ENCODE peak calls at places on chromosomes 7 and 10, in six cellular contexts. One of them, this sample, is unnamed.

GRCh38 chr7:32890010-32890552 is 1.5 kb downstream of the KBTBD2 start:
- DNase-seq in ascending aorta: no peak
- DNase-seq in nephron progenitor cell: no peak
- DNase-seq in sigmoid colon: no peak
- DNase-seq in fibroblast of villous mesenchyme: peak; percentile 71
- DNase-seq in coronary artery: no peak
- DNase-seq in this sample: peak; percentile 57

GRCh38 chr7:19404912-19405329 is 259.7 kb upstream of the FERD3L start:
- DNase-seq in ascending aorta: no peak
- DNase-seq in nephron progenitor cell: no peak
- DNase-seq in sigmoid colon: no peak
- DNase-seq in fibroblast of villous mesenchyme: peak; percentile 98
- DNase-seq in coronary artery: no peak
- DNase-seq in this sample: peak; percentile 95

GRCh38 chr10:83880252-83880791 is 259.0 kb upstream of the GHITM start:
- DNase-seq in ascending aorta: no peak
- DNase-seq in nephron progenitor cell: no peak
- DNase-seq in sigmoid colon: no peak
- DNase-seq in fibroblast of villous mesenchyme: no peak
- DNase-seq in coronary artery: no peak
- DNase-seq in this sample: no peak

GRCh38 chr10:126156012-126156411 is 232.3 kb downstream of the ADAM12 start:
- DNase-seq in ascending aorta: no peak
- DNase-seq in nephron progenitor cell: no peak
- DNase-seq in sigmoid colon: no peak
- DNase-seq in fibroblast of villous mesenchyme: no peak
- DNase-seq in coronary artery: no peak
- DNase-seq in this sample: no peak

GRCh38 chr10:10903620-10904019 is 114.1 kb upstream of the CELF2 start:
- DNase-seq in ascending aorta: no peak
- DNase-seq in nephron progenitor cell: no peak
- DNase-seq in sigmoid colon: no peak
- DNase-seq in fibroblast of villous mesenchyme: no peak
- DNase-seq in coronary artery: no peak
- DNase-seq in this sample: no peak

GRCh38 chr10:71860243-71861029 is 9.4 kb upstream of the PSAP start:
- DNase-seq in ascending aorta: peak; percentile 97
- DNase-seq in nephron progenitor cell: peak; percentile 51
- DNase-seq in sigmoid colon: peak; percentile 99
- DNase-seq in fibroblast of villous mesenchyme: peak; percentile 100
- DNase-seq in coronary artery: peak; percentile 99
- DNase-seq in this sample: peak; percentile 100

GRCh38 chr10:131833446-131834080 is 67.2 kb upstream of the PPP2R2D start:
- DNase-seq in ascending aorta: no peak
- DNase-seq in nephron progenitor cell: no peak
- DNase-seq in sigmoid colon: peak; percentile 45
- DNase-seq in fibroblast of villous mesenchyme: no peak
- DNase-seq in coronary artery: no peak
- DNase-seq in this sample: no peak

GRCh38 chr7:42624471-42624870 is 287.4 kb downstream of the C7orf25 start:
- DNase-seq in ascending aorta: no peak
- DNase-seq in nephron progenitor cell: no peak
- DNase-seq in sigmoid colon: no peak
- DNase-seq in fibroblast of villous mesenchyme: peak; percentile 22
- DNase-seq in coronary artery: no peak
- DNase-seq in this sample: no peak

GRCh38 chr10:28984431-28984830 is 304.4 kb upstream of the LYZL1 start:
- DNase-seq in ascending aorta: peak; percentile 84
- DNase-seq in nephron progenitor cell: no peak
- DNase-seq in sigmoid colon: peak; percentile 89
- DNase-seq in fibroblast of villous mesenchyme: peak; percentile 85
- DNase-seq in coronary artery: peak; percentile 94
- DNase-seq in this sample: peak; percentile 96

GRCh38 chr7:51789494-51789893 is 472.9 kb upstream of the COBL start:
- DNase-seq in ascending aorta: no peak
- DNase-seq in nephron progenitor cell: no peak
- DNase-seq in sigmoid colon: no peak
- DNase-seq in fibroblast of villous mesenchyme: peak; percentile 0
- DNase-seq in coronary artery: no peak
- DNase-seq in this sample: no peak

GRCh38 chr7:70006411-70006920 is 408.2 kb downstream of the AUTS2 start:
- DNase-seq in ascending aorta: no peak
- DNase-seq in nephron progenitor cell: no peak
- DNase-seq in sigmoid colon: no peak
- DNase-seq in fibroblast of villous mesenchyme: no peak
- DNase-seq in coronary artery: no peak
- DNase-seq in this sample: peak; percentile 20

GRCh38 chr10:44993226-44993921 is 7.3 kb upstream of the ZNF22 start:
- DNase-seq in ascending aorta: no peak
- DNase-seq in nephron progenitor cell: no peak
- DNase-seq in sigmoid colon: peak; percentile 61
- DNase-seq in fibroblast of villous mesenchyme: no peak
- DNase-seq in coronary artery: peak; percentile 70
- DNase-seq in this sample: no peak

GRCh38 chr10:79397051-79397450 is 48.4 kb downstream of the ZCCHC24 start:
- DNase-seq in ascending aorta: no peak
- DNase-seq in nephron progenitor cell: no peak
- DNase-seq in sigmoid colon: no peak
- DNase-seq in fibroblast of villous mesenchyme: no peak
- DNase-seq in coronary artery: no peak
- DNase-seq in this sample: no peak

GRCh38 chr7:20064974-20065862 is 152.0 kb downstream of the MACC1 start:
- DNase-seq in ascending aorta: no peak
- DNase-seq in nephron progenitor cell: no peak
- DNase-seq in sigmoid colon: no peak
- DNase-seq in fibroblast of villous mesenchyme: peak; percentile 18
- DNase-seq in coronary artery: no peak
- DNase-seq in this sample: peak; percentile 49

GRCh38 chr7:27064169-27064568 is 31.6 kb downstream of the HOXA1 start:
- DNase-seq in ascending aorta: no peak
- DNase-seq in nephron progenitor cell: no peak
- DNase-seq in sigmoid colon: no peak
- DNase-seq in fibroblast of villous mesenchyme: peak; percentile 45
- DNase-seq in coronary artery: no peak
- DNase-seq in this sample: peak; percentile 4

GRCh38 chr7:79377097-79377496 is 76.4 kb downstream of the MAGI2 start:
- DNase-seq in ascending aorta: no peak
- DNase-seq in nephron progenitor cell: no peak
- DNase-seq in sigmoid colon: no peak
- DNase-seq in fibroblast of villous mesenchyme: peak; percentile 30
- DNase-seq in coronary artery: no peak
- DNase-seq in this sample: peak; percentile 65

GRCh38 chr7:16514271-16514670 is 12.4 kb upstream of the LRRC72 start:
- DNase-seq in ascending aorta: no peak
- DNase-seq in nephron progenitor cell: no peak
- DNase-seq in sigmoid colon: no peak
- DNase-seq in fibroblast of villous mesenchyme: no peak
- DNase-seq in coronary artery: no peak
- DNase-seq in this sample: no peak

GRCh38 chr7:16514729-16515128 is 11.9 kb upstream of the LRRC72 start:
- DNase-seq in ascending aorta: no peak
- DNase-seq in nephron progenitor cell: no peak
- DNase-seq in sigmoid colon: no peak
- DNase-seq in fibroblast of villous mesenchyme: no peak
- DNase-seq in coronary artery: no peak
- DNase-seq in this sample: no peak

GRCh38 chr7:16511314-16511713 is 15.3 kb upstream of the LRRC72 start:
- DNase-seq in ascending aorta: no peak
- DNase-seq in nephron progenitor cell: no peak
- DNase-seq in sigmoid colon: no peak
- DNase-seq in fibroblast of villous mesenchyme: no peak
- DNase-seq in coronary artery: no peak
- DNase-seq in this sample: no peak

GRCh38 chr7:16512097-16512496 is 14.5 kb upstream of the LRRC72 start:
- DNase-seq in ascending aorta: no peak
- DNase-seq in nephron progenitor cell: no peak
- DNase-seq in sigmoid colon: no peak
- DNase-seq in fibroblast of villous mesenchyme: no peak
- DNase-seq in coronary artery: no peak
- DNase-seq in this sample: no peak

DNA sequence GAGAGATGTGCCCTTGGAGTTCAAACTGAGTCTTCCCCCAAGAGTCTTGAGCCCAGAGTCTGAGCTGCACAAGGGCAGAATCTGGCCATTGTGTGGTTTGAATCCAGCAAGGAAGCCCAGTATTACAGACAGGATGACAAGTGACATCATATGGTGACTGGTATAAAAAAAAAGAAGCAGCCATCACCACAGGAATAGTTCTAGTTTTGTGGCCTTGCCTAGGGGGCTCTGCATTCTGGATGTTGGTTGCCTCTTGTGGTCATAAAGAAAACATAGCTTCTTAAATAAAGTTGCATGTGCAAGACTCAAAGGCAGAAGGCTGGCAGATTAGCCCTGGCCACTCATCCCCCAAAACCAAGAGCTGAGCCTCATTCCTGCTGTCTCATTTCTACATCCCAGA is 16.8 kb upstream of the LRRC72 start:
- DNase-seq in ascending aorta: no peak
- DNase-seq in nephron progenitor cell: no peak
- DNase-seq in sigmoid colon: no peak
- DNase-seq in fibroblast of villous mesenchyme: no peak
- DNase-seq in coronary artery: no peak
- DNase-seq in this sample: no peak
- TF ChIP-seq CTCF in ascending aorta: no peak
- TF ChIP-seq CTCF in nephron progenitor cell: no peak
- TF ChIP-seq CTCF in sigmoid colon: no peak
- TF ChIP-seq CTCF in fibroblast of villous mesenchyme: no peak
- TF ChIP-seq CTCF in coronary artery: no peak
- TF ChIP-seq CTCF in this sample: no peak

GRCh38 chr7:100142461-100142860 is 6.3 kb upstream of the LAMTOR4 start:
- DNase-seq in ascending aorta: no peak
- DNase-seq in nephron progenitor cell: no peak
- DNase-seq in sigmoid colon: no peak
- DNase-seq in fibroblast of villous mesenchyme: no peak
- DNase-seq in coronary artery: no peak
- DNase-seq in this sample: no peak
- TF ChIP-seq CTCF in ascending aorta: no peak
- TF ChIP-seq CTCF in nephron progenitor cell: no peak
- TF ChIP-seq CTCF in sigmoid colon: no peak
- TF ChIP-seq CTCF in fibroblast of villous mesenchyme: no peak
- TF ChIP-seq CTCF in coronary artery: no peak
- TF ChIP-seq CTCF in this sample: no peak

DNA sequence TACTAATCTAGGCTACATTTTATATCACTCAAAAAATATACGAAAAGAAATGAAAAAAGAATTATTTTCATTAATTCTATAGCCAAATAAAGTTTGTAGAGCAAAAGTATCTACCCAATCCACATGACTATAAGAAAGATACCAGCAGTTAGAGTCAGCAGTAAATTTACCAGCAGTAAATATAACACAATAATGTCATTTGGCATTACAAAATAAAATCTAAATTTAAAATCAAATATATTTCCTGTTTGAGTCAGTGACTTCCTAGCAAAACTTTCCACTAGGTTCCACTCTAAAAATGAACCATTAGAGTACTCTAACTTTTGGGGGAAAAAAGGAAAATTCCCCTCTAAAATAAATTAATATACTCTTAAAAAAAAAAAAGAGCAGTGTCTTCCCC is 144.8 kb downstream of the CPEB3 start:
- DNase-seq in ascending aorta: no peak
- DNase-seq in nephron progenitor cell: no peak
- DNase-seq in sigmoid colon: no peak
- DNase-seq in fibroblast of villous mesenchyme: no peak
- DNase-seq in coronary artery: no peak
- DNase-seq in this sample: no peak
- TF ChIP-seq CTCF in ascending aorta: no peak
- TF ChIP-seq CTCF in nephron progenitor cell: no peak
- TF ChIP-seq CTCF in sigmoid colon: no peak
- TF ChIP-seq CTCF in fibroblast of villous mesenchyme: no peak
- TF ChIP-seq CTCF in coronary artery: no peak
- TF ChIP-seq CTCF in this sample: no peak

GRCh38 chr10:20007426-20007825 is 191.2 kb downstream of the PLXDC2 start:
- DNase-seq in ascending aorta: no peak
- DNase-seq in nephron progenitor cell: no peak
- DNase-seq in sigmoid colon: no peak
- DNase-seq in fibroblast of villous mesenchyme: no peak
- DNase-seq in coronary artery: no peak
- DNase-seq in this sample: peak; percentile 19
- TF ChIP-seq CTCF in ascending aorta: no peak
- TF ChIP-seq CTCF in nephron progenitor cell: no peak
- TF ChIP-seq CTCF in sigmoid colon: no peak
- TF ChIP-seq CTCF in fibroblast of villous mesenchyme: no peak
- TF ChIP-seq CTCF in coronary artery: no peak
- TF ChIP-seq CTCF in this sample: no peak

DNA sequence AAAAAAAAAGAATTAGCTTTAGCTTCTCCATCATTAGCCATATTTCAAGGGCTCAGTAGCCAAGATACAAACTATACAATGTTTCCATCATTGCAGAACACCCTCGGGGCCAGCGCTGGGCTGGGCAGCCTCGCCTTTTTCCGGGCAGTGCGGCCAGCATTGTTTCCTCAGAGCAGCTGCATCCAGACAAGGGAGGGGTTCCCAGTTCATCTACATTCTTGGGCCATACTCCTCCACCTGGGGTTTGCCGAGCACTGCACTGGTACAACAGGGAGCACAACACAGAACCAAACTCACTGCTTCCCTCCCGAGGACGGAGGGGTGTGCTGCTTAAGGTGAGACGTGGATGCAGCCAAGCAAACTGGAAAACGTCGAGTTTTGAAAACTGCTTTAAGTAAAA is 2.4 kb upstream of the PKD1L1 start:
- DNase-seq in ascending aorta: no peak
- DNase-seq in nephron progenitor cell: no peak
- DNase-seq in sigmoid colon: no peak
- DNase-seq in fibroblast of villous mesenchyme: no peak
- DNase-seq in coronary artery: no peak
- DNase-seq in this sample: peak; percentile 25
- TF ChIP-seq CTCF in ascending aorta: no peak
- TF ChIP-seq CTCF in nephron progenitor cell: no peak
- TF ChIP-seq CTCF in sigmoid colon: no peak
- TF ChIP-seq CTCF in fibroblast of villous mesenchyme: no peak
- TF ChIP-seq CTCF in coronary artery: no peak
- TF ChIP-seq CTCF in this sample: no peak

DNA sequence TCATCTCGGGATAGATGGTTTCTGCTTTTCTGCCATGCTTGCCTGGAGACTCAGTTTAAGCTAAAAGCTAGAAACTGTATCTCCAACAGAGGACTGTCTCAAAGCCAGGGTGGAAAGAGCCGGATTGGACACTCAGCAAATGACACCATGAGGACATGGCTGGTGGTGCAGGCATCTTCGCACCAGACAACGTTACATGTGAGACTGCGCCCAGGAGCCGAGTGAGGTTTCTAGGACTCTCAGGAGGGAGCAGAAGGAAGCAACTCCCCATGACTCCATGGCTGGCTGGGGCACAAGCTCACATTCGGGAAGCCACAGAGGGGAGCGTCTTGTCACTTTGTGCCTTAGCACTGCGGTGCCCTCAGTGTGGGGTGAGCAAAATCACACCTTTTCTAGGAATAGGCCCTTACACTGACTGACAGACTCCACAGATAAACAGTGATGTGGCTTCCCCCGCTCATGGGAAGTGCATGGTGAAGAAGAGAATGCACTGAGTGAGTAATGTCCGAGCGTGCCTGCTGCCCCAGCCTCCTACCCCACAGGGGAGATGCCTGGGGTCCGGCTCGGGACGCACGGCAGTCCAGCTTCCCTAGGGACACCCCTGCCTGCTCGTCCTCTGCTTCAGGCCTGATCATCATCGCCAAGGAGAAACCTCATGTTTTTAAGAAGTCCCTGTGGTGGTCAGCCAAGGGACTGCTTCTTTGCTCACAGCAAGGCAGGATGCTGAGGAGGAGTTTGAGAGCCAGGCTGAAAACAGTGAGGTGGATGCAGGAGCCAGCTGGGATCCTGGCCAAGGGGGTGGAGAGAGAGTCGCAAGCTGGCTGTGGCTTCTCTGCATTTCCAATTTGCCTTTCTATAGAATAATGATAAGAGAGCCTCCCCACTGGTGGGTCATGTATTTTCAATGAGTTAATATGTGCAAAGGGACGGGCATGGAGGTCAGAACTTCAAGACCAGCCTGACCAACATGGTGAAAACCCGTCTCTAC is 52.2 kb upstream of the FXYD4 start:
- DNase-seq in ascending aorta: no peak
- DNase-seq in nephron progenitor cell: no peak
- DNase-seq in sigmoid colon: no peak
- DNase-seq in fibroblast of villous mesenchyme: no peak
- DNase-seq in coronary artery: no peak
- DNase-seq in this sample: no peak
- TF ChIP-seq CTCF in ascending aorta: no peak
- TF ChIP-seq CTCF in nephron progenitor cell: no peak
- TF ChIP-seq CTCF in sigmoid colon: no peak
- TF ChIP-seq CTCF in fibroblast of villous mesenchyme: no peak
- TF ChIP-seq CTCF in coronary artery: no peak
- TF ChIP-seq CTCF in this sample: no peak